ENCODE peak calls at places on chromosomes 12 and 14, in five cellular contexts. One of them, this sample, is unnamed.

GRCh38 chr12:2198088-2198501 is 145.3 kb downstream of the CACNA1C start:
- DNase-seq in A549: no peak
- DNase-seq in GM23338: peak; percentile 88
- DNase-seq in left ventricle myocardium inferior: no peak
- DNase-seq in fibroblast of mammary gland: peak; percentile 69
- DNase-seq in this sample: no peak

GRCh38 chr12:85092814-85093370 is 56.7 kb downstream of the LRRIQ1 start:
- DNase-seq in A549: no peak
- DNase-seq in GM23338: no peak
- DNase-seq in left ventricle myocardium inferior: no peak
- DNase-seq in fibroblast of mammary gland: no peak
- DNase-seq in this sample: no peak

GRCh38 chr14:53180272-53181221 is 27.4 kb upstream of the DDHD1 start:
- DNase-seq in A549: no peak
- DNase-seq in GM23338: peak; percentile 96
- DNase-seq in left ventricle myocardium inferior: no peak
- DNase-seq in fibroblast of mammary gland: peak; percentile 52
- DNase-seq in this sample: peak; percentile 86

GRCh38 chr14:49975286-49975685 is 82.4 kb downstream of the ARF6 start:
- DNase-seq in A549: no peak
- DNase-seq in GM23338: no peak
- DNase-seq in left ventricle myocardium inferior: no peak
- DNase-seq in fibroblast of mammary gland: peak; percentile 94
- DNase-seq in this sample: no peak

GRCh38 chr12:86712425-86712843 is 456.2 kb upstream of the MGAT4C start:
- DNase-seq in A549: peak; percentile 71
- DNase-seq in GM23338: no peak
- DNase-seq in left ventricle myocardium inferior: no peak
- DNase-seq in fibroblast of mammary gland: peak; percentile 99
- DNase-seq in this sample: no peak

GRCh38 chr14:102491366-102491765 is 18.2 kb downstream of the ANKRD9 start:
- DNase-seq in A549: no peak
- DNase-seq in GM23338: no peak
- DNase-seq in left ventricle myocardium inferior: no peak
- DNase-seq in fibroblast of mammary gland: no peak
- DNase-seq in this sample: no peak

GRCh38 chr12:109475993-109476806 is 900 bp downstream of the KCTD10 start:
- DNase-seq in A549: no peak
- DNase-seq in GM23338: peak; percentile 55
- DNase-seq in left ventricle myocardium inferior: no peak
- DNase-seq in fibroblast of mammary gland: peak; percentile 39
- DNase-seq in this sample: no peak

GRCh38 chr14:39212034-39212433 is 21.7 kb upstream of the MIA2 start:
- DNase-seq in A549: no peak
- DNase-seq in GM23338: no peak
- DNase-seq in left ventricle myocardium inferior: no peak
- DNase-seq in fibroblast of mammary gland: peak; percentile 23
- DNase-seq in this sample: no peak

DNA sequence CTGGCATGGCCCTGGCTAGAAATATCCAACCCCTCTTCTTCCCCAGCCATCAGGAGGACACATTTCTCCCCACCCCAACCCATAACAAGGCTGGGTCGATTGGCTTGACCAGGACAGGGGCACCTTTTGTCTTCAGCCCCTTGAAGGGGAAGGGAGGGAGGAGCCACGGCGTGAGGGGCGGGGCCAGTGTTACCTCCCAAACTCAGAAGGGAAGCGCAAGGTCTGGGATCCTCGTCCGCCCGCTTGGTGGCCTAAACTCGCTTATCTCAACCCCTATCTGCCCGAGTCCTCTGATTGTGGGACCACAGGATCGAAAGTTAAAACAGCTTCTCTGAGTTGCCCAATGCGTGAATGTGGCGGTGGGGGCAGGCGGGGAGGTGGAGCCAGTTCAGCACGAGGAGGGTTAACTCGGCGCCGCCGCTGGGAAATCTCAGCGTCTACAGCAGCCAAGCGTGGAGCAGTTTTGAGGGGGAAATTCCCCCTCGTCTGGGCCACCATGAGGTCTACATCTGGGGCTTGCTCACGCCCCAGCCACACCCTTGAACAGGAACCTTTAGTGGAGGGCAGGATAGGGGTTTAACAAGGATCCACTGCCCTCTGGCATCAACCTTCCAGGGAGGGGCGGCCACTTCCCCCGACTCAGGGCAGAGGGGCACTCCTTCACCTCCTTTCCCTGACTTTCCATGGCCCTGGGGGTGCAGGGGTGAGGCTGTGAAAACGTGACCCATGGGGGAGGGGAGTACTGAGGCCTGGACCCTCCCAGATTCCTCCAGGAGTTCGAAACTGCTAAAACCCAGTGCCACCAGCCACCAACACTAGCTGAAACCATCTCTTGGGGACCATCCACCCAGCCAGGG is 745 bp downstream of the STAT6 start:
- DNase-seq in A549: peak; percentile 64
- DNase-seq in GM23338: peak; percentile 96
- DNase-seq in left ventricle myocardium inferior: peak; percentile 80
- DNase-seq in fibroblast of mammary gland: peak; percentile 40
- DNase-seq in this sample: peak; percentile 89
- TF ChIP-seq CTCF in A549: no peak
- TF ChIP-seq CTCF in GM23338: no peak
- TF ChIP-seq CTCF in left ventricle myocardium inferior: peak; percentile 10
- TF ChIP-seq CTCF in fibroblast of mammary gland: no peak
- TF ChIP-seq CTCF in this sample: no peak

DNA sequence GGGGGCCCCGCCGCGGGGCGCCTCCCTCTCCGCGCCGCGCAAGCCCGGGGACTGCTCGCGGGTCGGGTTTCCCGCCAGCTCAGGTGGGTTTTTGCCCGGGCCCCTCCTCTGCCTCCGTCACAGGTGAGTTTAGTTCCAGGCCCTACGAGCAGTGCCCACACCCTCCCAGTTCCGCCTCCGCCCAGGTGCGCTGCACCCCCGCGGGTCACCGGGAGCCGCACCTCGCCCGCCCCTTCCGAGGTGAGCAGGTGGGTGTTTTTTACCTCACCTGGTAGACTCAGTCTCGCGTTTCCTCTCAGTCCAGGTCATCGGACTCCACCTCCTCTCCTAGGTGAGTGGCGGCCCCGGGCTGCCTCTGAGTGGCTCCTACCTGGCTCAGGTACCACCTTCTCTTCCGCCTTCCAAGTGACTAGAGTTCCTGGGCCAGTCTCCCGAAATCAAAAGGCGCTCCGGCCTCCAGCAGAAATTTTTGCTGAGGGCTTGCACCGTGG is at the start of gene TMEM30B:
- DNase-seq in A549: no peak
- DNase-seq in GM23338: peak; percentile 96
- DNase-seq in left ventricle myocardium inferior: no peak
- DNase-seq in fibroblast of mammary gland: no peak
- DNase-seq in this sample: no peak
- H3K4me3 ChIP-seq in A549: peak within 1 kb of the TSS; percentile 53
- H3K4me3 ChIP-seq in GM23338: peak within 1 kb of the TSS; percentile 68
- H3K4me3 ChIP-seq in left ventricle myocardium inferior: peak within 1 kb of the TSS; percentile 73
- H3K4me3 ChIP-seq in fibroblast of mammary gland: no peak within 1 kb of the TSS
- H3K4me3 ChIP-seq in this sample: peak within 1 kb of the TSS; percentile 22

GRCh38 chr14:77325746-77326094 is 4.9 kb downstream of the GSTZ1 start:
- DNase-seq in A549: no peak
- DNase-seq in GM23338: no peak
- DNase-seq in left ventricle myocardium inferior: no peak
- DNase-seq in fibroblast of mammary gland: no peak
- DNase-seq in this sample: no peak
- TF ChIP-seq CTCF in A549: no peak
- TF ChIP-seq CTCF in GM23338: no peak
- TF ChIP-seq CTCF in left ventricle myocardium inferior: no peak
- TF ChIP-seq CTCF in fibroblast of mammary gland: no peak
- TF ChIP-seq CTCF in this sample: no peak

GRCh38 chr12:114407034-114407420 is 1.1 kb upstream of the TBX5 start:
- DNase-seq in A549: no peak
- DNase-seq in GM23338: no peak
- DNase-seq in left ventricle myocardium inferior: no peak
- DNase-seq in fibroblast of mammary gland: peak; percentile 30
- DNase-seq in this sample: no peak
- H3K4me3 ChIP-seq in A549: no peak overlapping the region
- H3K4me3 ChIP-seq in GM23338: no peak overlapping the region
- H3K4me3 ChIP-seq in left ventricle myocardium inferior: peak overlapping the region; percentile 82
- H3K4me3 ChIP-seq in fibroblast of mammary gland: peak overlapping the region; percentile 65
- H3K4me3 ChIP-seq in this sample: no peak overlapping the region

GRCh38 chr14:75697918-75698317 is 36.9 kb downstream of the TTLL5 start:
- DNase-seq in A549: no peak
- DNase-seq in GM23338: no peak
- DNase-seq in left ventricle myocardium inferior: no peak
- DNase-seq in fibroblast of mammary gland: no peak
- DNase-seq in this sample: no peak

GRCh38 chr14:75697371-75697770 is 36.3 kb downstream of the TTLL5 start:
- DNase-seq in A549: no peak
- DNase-seq in GM23338: no peak
- DNase-seq in left ventricle myocardium inferior: no peak
- DNase-seq in fibroblast of mammary gland: no peak
- DNase-seq in this sample: no peak

GRCh38 chr14:75702107-75702506 is 41.1 kb downstream of the TTLL5 start:
- DNase-seq in A549: no peak
- DNase-seq in GM23338: no peak
- DNase-seq in left ventricle myocardium inferior: no peak
- DNase-seq in fibroblast of mammary gland: no peak
- DNase-seq in this sample: no peak

GRCh38 chr14:75700295-75700694 is 39.2 kb downstream of the TTLL5 start:
- DNase-seq in A549: no peak
- DNase-seq in GM23338: no peak
- DNase-seq in left ventricle myocardium inferior: no peak
- DNase-seq in fibroblast of mammary gland: no peak
- DNase-seq in this sample: no peak

DNA sequence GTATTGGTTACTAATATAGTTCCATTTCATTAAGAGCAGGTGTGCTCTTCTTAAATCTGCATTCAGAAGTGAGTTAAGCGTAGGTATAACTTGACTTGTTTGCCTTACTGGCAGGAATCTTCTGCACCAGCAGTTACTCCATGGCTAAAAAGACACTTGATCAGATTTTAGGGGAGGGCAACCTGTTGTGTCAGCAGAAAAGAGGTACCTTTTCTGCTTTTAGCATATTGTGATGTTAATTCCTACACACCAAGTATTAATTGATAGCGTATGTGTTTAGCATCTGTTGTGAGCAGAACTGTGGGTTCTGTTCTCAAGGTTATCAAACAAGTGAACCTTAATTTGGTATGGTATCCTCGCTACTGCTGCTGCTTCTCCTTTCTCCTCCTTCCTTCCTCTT is 38.3 kb downstream of the TTLL5 start:
- DNase-seq in A549: no peak
- DNase-seq in GM23338: no peak
- DNase-seq in left ventricle myocardium inferior: no peak
- DNase-seq in fibroblast of mammary gland: no peak
- DNase-seq in this sample: no peak
- TF ChIP-seq CTCF in A549: no peak
- TF ChIP-seq CTCF in GM23338: no peak
- TF ChIP-seq CTCF in left ventricle myocardium inferior: no peak
- TF ChIP-seq CTCF in fibroblast of mammary gland: no peak
- TF ChIP-seq CTCF in this sample: no peak

GRCh38 chr12:57613427-57614109 is 2.3 kb downstream of the ARHGEF25 start:
- DNase-seq in A549: no peak
- DNase-seq in GM23338: no peak
- DNase-seq in left ventricle myocardium inferior: no peak
- DNase-seq in fibroblast of mammary gland: no peak
- DNase-seq in this sample: no peak
- H3K4me3 ChIP-seq in A549: no peak overlapping the region
- H3K4me3 ChIP-seq in GM23338: peak overlapping the region; percentile 39
- H3K4me3 ChIP-seq in left ventricle myocardium inferior: peak overlapping the region; percentile 87
- H3K4me3 ChIP-seq in fibroblast of mammary gland: no peak overlapping the region
- H3K4me3 ChIP-seq in this sample: no peak overlapping the region

DNA sequence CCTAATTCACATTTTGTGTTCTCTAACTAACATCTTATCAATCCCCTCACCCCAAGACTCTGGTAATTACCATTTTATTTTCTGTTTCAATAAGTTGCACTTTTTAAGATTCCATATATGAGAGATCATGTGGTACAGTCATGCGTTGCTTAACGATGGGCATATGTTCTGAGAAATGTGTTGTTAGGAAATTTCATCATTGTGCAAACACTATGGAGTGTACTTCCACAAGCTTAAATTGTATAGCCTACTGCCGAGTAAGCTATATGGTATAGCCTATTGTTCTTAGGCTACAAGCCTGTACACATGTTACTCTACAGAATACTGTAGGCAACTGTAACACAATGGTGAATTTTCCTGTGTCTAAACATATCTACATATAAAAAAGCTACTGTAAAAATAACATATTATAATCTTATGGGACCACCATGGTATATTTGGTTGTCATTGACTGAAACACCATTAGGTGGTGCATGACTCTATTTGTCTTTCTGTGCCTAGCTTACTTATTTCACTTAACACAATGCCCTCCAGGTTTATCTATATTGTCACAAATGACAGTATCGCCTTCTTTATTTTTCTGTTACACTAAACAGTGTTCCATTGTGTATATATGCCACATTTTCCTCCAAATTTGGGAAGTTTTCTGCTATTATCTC is 473.4 kb upstream of the LMO3 start:
- DNase-seq in A549: no peak
- DNase-seq in GM23338: peak; percentile 19
- DNase-seq in left ventricle myocardium inferior: no peak
- DNase-seq in fibroblast of mammary gland: no peak
- DNase-seq in this sample: no peak
- TF ChIP-seq CTCF in A549: peak; percentile 7
- TF ChIP-seq CTCF in GM23338: peak; percentile 55
- TF ChIP-seq CTCF in left ventricle myocardium inferior: no peak
- TF ChIP-seq CTCF in fibroblast of mammary gland: no peak
- TF ChIP-seq CTCF in this sample: no peak

This sample was measured in GM12865.